ENCODE peak calls at places on chromosomes 16 and 17, in five cellular contexts. L is transverse colon, V is hepatic stellate cell, E is GM19239, S is HFFc6. P is an unnamed sample.

GRCh38 chr17:57902800-57903759 is 52.1 kb downstream of the CUEDC1 start:
- DNase-seq in L (peak; percentile 80), V (peak; percentile 89), E (peak; percentile 81), S (peak; percentile 80), P (peak; percentile 58)

GRCh38 chr17:27601069-27601974 is 29.7 kb upstream of the LGALS9 start:
- DNase-seq in L (peak; percentile 87), V (peak; percentile 84), E (peak; percentile 62), S (peak; percentile 49), P (peak; percentile 47)

GRCh38 chr16:3674513-3675295 is 20.2 kb downstream of the DNASE1 start:
- DNase-seq in L (no peak), V (no peak), E (no peak), S (no peak), P (no peak)

GRCh38 chr17:47843391-47843730 is 2.3 kb upstream of the SCRN2 start:
- DNase-seq in L (no peak), V (no peak), E (no peak), S (no peak), P (no peak)

GRCh38 chr17:30827082-30827481 is 2.6 kb upstream of the CRLF3 start:
- DNase-seq in L (no peak), V (no peak), E (no peak), S (no peak), P (no peak)

GRCh38 chr17:67246398-67246647 is 1.3 kb upstream of the HELZ start:
- DNase-seq in L (no peak), V (no peak), E (no peak), S (no peak), P (no peak)

GRCh38 chr17:40176409-40177110 is 710 bp upstream of the RAPGEFL1 start:
- DNase-seq in L (peak; percentile 89), V (no peak), E (no peak), S (no peak), P (no peak)

GRCh38 chr16:25165284-25165683 is 51.5 kb upstream of the AQP8 start:
- DNase-seq in L (no peak), V (no peak), E (no peak), S (no peak), P (no peak)

GRCh38 chr17:34499576-34499975 is 79.8 kb upstream of the TMEM132E start:
- DNase-seq in L (no peak), V (no peak), E (no peak), S (no peak), P (peak; percentile 5)

GRCh38 chr17:19750835-19751234 is 2.7 kb upstream of the ALDH3A1 start:
- DNase-seq in L (no peak), V (no peak), E (no peak), S (no peak), P (no peak)

GRCh38 chr16:25081702-25082101 is 29.8 kb upstream of the LCMT1 start:
- DNase-seq in L (no peak), V (no peak), E (no peak), S (no peak), P (no peak)

GRCh38 chr17:65447823-65448222 is 113.6 kb downstream of the AXIN2 start:
- DNase-seq in L (no peak), V (no peak), E (no peak), S (no peak), P (no peak)

GRCh38 chr16:1527836-1528811 is 5.3 kb upstream of the TMEM204 start:
- DNase-seq in L (no peak), V (peak; percentile 75), E (no peak), S (no peak), P (no peak)

GRCh38 chr16:85396879-85397871 is 215.9 kb upstream of the GSE1 start:
- DNase-seq in L (no peak), V (no peak), E (peak; percentile 45), S (no peak), P (no peak)

GRCh38 chr16:83602797-83603735 is 204.7 kb upstream of the HSBP1 start:
- DNase-seq in L (no peak), V (no peak), E (no peak), S (no peak), P (peak; percentile 8)

GRCh38 chr16:64051826-64052225 is 1070.0 kb downstream of the CDH11 start:
- DNase-seq in L (no peak), V (no peak), E (no peak), S (peak; percentile 3), P (no peak)

GRCh38 chr17:7613769-7614421 is 802 bp downstream of the FXR2 start:
- DNase-seq in L (no peak), V (peak; percentile 58), E (no peak), S (peak; percentile 40), P (no peak)

GRCh38 chr17:18270046-18270850 is 9.8 kb downstream of the MIEF2 start:
- DNase-seq in L (no peak), V (no peak), E (no peak), S (no peak), P (no peak)

GRCh38 chr17:38352245-38353083 is 820 bp downstream of the SOCS7 start:
- DNase-seq in L (peak; percentile 31), V (peak; percentile 44), E (peak; percentile 32), S (no peak), P (no peak)

GRCh38 chr16:81697321-81697885 is 81.7 kb upstream of the PLCG2 start:
- DNase-seq in L (peak; percentile 68), V (peak; percentile 78), E (peak; percentile 57), S (peak; percentile 48), P (no peak)

GRCh38 chr16:19555938-19556778 is 655 bp downstream of the VPS35L start:
- DNase-seq in L (peak; percentile 11), V (peak; percentile 17), E (no peak), S (peak; percentile 35), P (no peak)

GRCh38 chr17:40354191-40355122 is 10.1 kb downstream of the GJD3 start:
- DNase-seq in L (no peak), V (no peak), E (no peak), S (no peak), P (no peak)

GRCh38 chr17:4947411-4948165 is 742 bp downstream of the PFN1 start:
- DNase-seq in L (peak; percentile 81), V (peak; percentile 71), E (no peak), S (peak; percentile 49), P (no peak)

GRCh38 chr16:2699791-2700600 is 17.7 kb downstream of the KCTD5 start:
- DNase-seq in L (no peak), V (no peak), E (no peak), S (no peak), P (no peak)

GRCh38 chr16:81497690-81498089 is 53.1 kb downstream of the CMIP start:
- DNase-seq in L (no peak), V (no peak), E (peak; percentile 52), S (no peak), P (no peak)

GRCh38 chr16:65672960-65673359 is 551.1 kb upstream of the CDH11 start:
- DNase-seq in L (no peak), V (no peak), E (no peak), S (no peak), P (no peak)

GRCh38 chr17:49414622-49415350 is at the start of gene PHB1:
- DNase-seq in L (peak; percentile 97), V (peak; percentile 98), E (peak; percentile 97), S (peak; percentile 98), P (peak; percentile 94)

GRCh38 chr16:68227850-68228553 is 7.9 kb downstream of the ESRP2 start:
- DNase-seq in L (no peak), V (no peak), E (no peak), S (no peak), P (no peak)

GRCh38 chr16:1296688-1297412 is 12.6 kb upstream of the UBE2I start:
- DNase-seq in L (peak; percentile 43), V (no peak), E (no peak), S (peak; percentile 89), P (no peak)

GRCh38 chr17:70121136-70121535 is 46.1 kb downstream of the KCNJ16 start:
- DNase-seq in L (no peak), V (no peak), E (no peak), S (no peak), P (peak; percentile 67)

GRCh38 chr16:71514476-71514875 is 11.8 kb upstream of the CHST4 start:
- DNase-seq in L (no peak), V (no peak), E (no peak), S (no peak), P (no peak)

P was measured in pulmonary artery endothelial cell.